ENCODE peak calls at places on chromosomes 16 and 17, in four cellular contexts. O is HS-5, J is SHP77, S is GM12891. X is an unnamed sample.

GRCh38 chr17:77049440-77049839 is 91.3 kb upstream of the SEC14L1 start:
- DNase-seq in O (no peak), J (peak; percentile 66), S (no peak), X (peak; percentile 56)

GRCh38 chr16:10965440-10966039 is 21.2 kb downstream of the CLEC16A start:
- DNase-seq in O (no peak), J (no peak), S (no peak), X (no peak)

GRCh38 chr17:6514371-6514770 is 42.0 kb downstream of the PITPNM3 start:
- DNase-seq in O (no peak), J (no peak), S (no peak), X (no peak)

GRCh38 chr16:20747030-20747816 is 5.6 kb upstream of the THUMPD1 start:
- DNase-seq in O (no peak), J (no peak), S (no peak), X (no peak)

GRCh38 chr17:1008008-1008761 is 11.3 kb downstream of the TIMM22 start:
- DNase-seq in O (no peak), J (no peak), S (no peak), X (no peak)

GRCh38 chr16:19210968-19211367 is 42.9 kb downstream of the SYT17 start:
- DNase-seq in O (no peak), J (no peak), S (peak; percentile 39), X (no peak)

GRCh38 chr16:3656491-3657468 is 2.3 kb downstream of the DNASE1 start:
- DNase-seq in O (no peak), J (no peak), S (no peak), X (no peak)

GRCh38 chr17:41519501-41520224 is 973 bp upstream of the KRT15 start:
- DNase-seq in O (no peak), J (no peak), S (no peak), X (peak; percentile 86)

GRCh38 chr17:60139438-60140285 is 10.1 kb upstream of the CA4 start:
- DNase-seq in O (no peak), J (no peak), S (no peak), X (no peak)

GRCh38 chr17:35188111-35188510 is 6.1 kb downstream of the SLC35G3 start:
- DNase-seq in O (no peak), J (no peak), S (no peak), X (no peak)

GRCh38 chr16:2163211-2163881 is 7.8 kb downstream of the TRAF7 start:
- DNase-seq in O (no peak), J (no peak), S (no peak), X (no peak)

GRCh38 chr16:87416826-87417471 is 24.8 kb downstream of the MAP1LC3B start:
- DNase-seq in O (no peak), J (no peak), S (no peak), X (no peak)

GRCh38 chr16:66135376-66135775 is 231.1 kb upstream of the CDH5 start:
- DNase-seq in O (no peak), J (no peak), S (no peak), X (no peak)

GRCh38 chr16:75502916-75503605 is 7.8 kb upstream of the CHST6 start:
- DNase-seq in O (no peak), J (no peak), S (no peak), X (no peak)

GRCh38 chr17:81206657-81207056 is 16.1 kb downstream of the CEP131 start:
- DNase-seq in O (no peak), J (no peak), S (no peak), X (no peak)

GRCh38 chr17:21263351-21263750 is 10.1 kb upstream of the NATD1 start:
- DNase-seq in O (no peak), J (no peak), S (no peak), X (no peak)

GRCh38 chr17:52178013-52178412 is 19.5 kb upstream of the CA10 start:
- DNase-seq in O (no peak), J (no peak), S (no peak), X (no peak)

GRCh38 chr16:28491080-28491969 is 549 bp downstream of the CLN3 start:
- DNase-seq in O (no peak), J (peak; percentile 31), S (no peak), X (no peak)

GRCh38 chr17:59837362-59838195 is 55.2 kb downstream of the TUBD1 start:
- DNase-seq in O (peak; percentile 98), J (peak; percentile 90), S (no peak), X (peak; percentile 97)

GRCh38 chr17:33968350-33969044 is 286.6 kb upstream of the CCL2 start:
- DNase-seq in O (no peak), J (no peak), S (peak; percentile 40), X (no peak)

GRCh38 chr16:4263504-4264436 is 9.1 kb downstream of the TFAP4 start:
- DNase-seq in O (no peak), J (no peak), S (no peak), X (no peak)

X was measured in NCI-H774.